ENCODE peak calls at places on chromosomes 2 and 18, in seven cellular contexts. S is HCT116, O is endothelial cell of umbilical vein, V is K562, G is GM12878, I is H1, W is HepG2. T is an unnamed sample.

GRCh38 chr2:229856416-229856815 is 65.4 kb downstream of the TRIP12 start:
- DNase-seq in G (no peak), W (no peak), S (no peak), V (no peak), O (no peak), I (no peak), T (no peak)

GRCh38 chr2:159677654-159678053 is 34.7 kb upstream of the MARCHF7 start:
- DNase-seq in G (no peak), I (no peak), V (no peak), O (peak), S (no peak), W (peak), T (peak)

GRCh38 chr18:63166142-63166541 is 153.4 kb downstream of the BCL2 start:
- DNase-seq in I (no peak), O (no peak), W (no peak), V (no peak), G (no peak), S (no peak), T (no peak)

GRCh38 chr2:1972948-1973347 is 228.6 kb upstream of the PXDN start:
- DNase-seq in W (no peak), O (no peak), G (no peak), S (no peak), I (no peak), V (no peak), T (no peak)

GRCh38 chr2:70957838-70958237 is 20.6 kb upstream of the ANKRD53 start:
- DNase-seq in S (no peak), O (no peak), W (no peak), G (no peak), V (no peak), I (no peak), T (no peak)

GRCh38 chr2:214203199-214203598 is 207.7 kb upstream of the VWC2L start:
- DNase-seq in V (no peak), G (no peak), S (no peak), O (no peak), I (no peak), W (no peak), T (no peak)

GRCh38 chr18:56171854-56172253 is 466.5 kb downstream of the TXNL1 start:
- DNase-seq in S (no peak), W (no peak), I (no peak), O (no peak), G (no peak), V (no peak), T (no peak)

GRCh38 chr2:85428343-85428881 is 9.9 kb downstream of the SH2D6 start:
- DNase-seq in G (no peak), S (no peak), W (no peak), O (no peak), V (no peak), I (no peak), T (no peak)

GRCh38 chr18:61998335-61998734 is 105.5 kb upstream of the RNF152 start:
- DNase-seq in I (no peak), S (no peak), W (no peak), O (peak), V (no peak), G (no peak), T (no peak)

GRCh38 chr2:101658387-101658786 is 39.1 kb upstream of the MAP4K4 start:
- DNase-seq in O (peak), I (no peak), W (no peak), S (no peak), G (no peak), V (no peak), T (no peak)

GRCh38 chr18:45409971-45410370 is 205.3 kb upstream of the SLC14A2 start:
- DNase-seq in G (no peak), W (no peak), O (no peak), I (no peak), S (no peak), V (no peak), T (no peak)

GRCh38 chr2:198757069-198757468 is 700.7 kb downstream of the SATB2 start:
- DNase-seq in O (no peak), G (no peak), S (no peak), W (no peak), I (no peak), V (no peak), T (no peak)

GRCh38 chr2:30282721-30283120 is 51.4 kb downstream of the LBH start:
- DNase-seq in W (no peak), I (no peak), S (no peak), V (no peak), G (no peak), O (no peak), T (no peak)

GRCh38 chr18:24398515-24398914 is 891 bp upstream of the OSBPL1A start:
- DNase-seq in I (no peak), S (peak), O (no peak), G (no peak), W (no peak), V (no peak), T (no peak)

GRCh38 chr2:202780514-202781021 is 91.0 kb downstream of the ICA1L start:
- DNase-seq in S (peak), V (no peak), O (peak), G (peak), W (no peak), I (no peak), T (no peak)

GRCh38 chr2:176157499-176158305 is 595 bp downstream of the HOXD3 start:
- DNase-seq in I (no peak), W (no peak), V (no peak), G (no peak), S (no peak), O (peak), T (no peak)

GRCh38 chr2:191936882-191937405 is 90.1 kb upstream of the CAVIN2 start:
- DNase-seq in W (no peak), I (no peak), S (no peak), V (no peak), O (no peak), G (no peak), T (no peak)

GRCh38 chr18:59893971-59894370 is 5.8 kb upstream of the PMAIP1 start:
- DNase-seq in W (no peak), I (no peak), O (no peak), V (no peak), G (no peak), S (no peak), T (no peak)

GRCh38 chr2:191169456-191170300 is 18.9 kb upstream of the STAT4 start:
- DNase-seq in G (no peak), V (no peak), I (no peak), S (no peak), O (no peak), W (no peak), T (no peak)

GRCh38 chr2:235924675-235925063 is 243.5 kb downstream of the GBX2 start:
- DNase-seq in G (peak), W (peak), I (no peak), S (no peak), V (no peak), O (no peak), T (no peak)

GRCh38 chr2:124804014-124804940 is 779.2 kb downstream of the CNTNAP5 start:
- DNase-seq in O (no peak), W (peak), V (peak), I (no peak), G (peak), S (peak), T (no peak)

GRCh38 chr2:240398711-240399267 is 36.7 kb upstream of the GPC1 start:
- DNase-seq in I (no peak), V (no peak), W (no peak), S (no peak), O (no peak), G (no peak), T (no peak)

GRCh38 chr2:195985731-195986130 is 82.9 kb downstream of the DNAH7 start:
- DNase-seq in W (no peak), O (no peak), S (no peak), G (no peak), I (no peak), V (no peak), T (no peak)

GRCh38 chr2:242059566-242059965 is 190.0 kb downstream of the RTP5 start:
- DNase-seq in G (no peak), S (no peak), O (no peak), V (no peak), W (no peak), I (no peak), T (no peak)

GRCh38 chr2:10770956-10771750 is 41.4 kb downstream of the PDIA6 start:
- DNase-seq in S (no peak), V (no peak), O (no peak), G (no peak), I (no peak), W (no peak), T (no peak)

GRCh38 chr2:231222318-231223000 is 24.0 kb downstream of the ARMC9 start:
- DNase-seq in G (peak), O (peak), V (no peak), W (no peak), I (no peak), S (no peak), T (no peak)

GRCh38 chr2:237118025-237118424 is 32.3 kb downstream of the COPS8 start:
- DNase-seq in O (no peak), V (no peak), S (no peak), G (no peak), W (no peak), I (no peak), T (no peak)

GRCh38 chr2:155309483-155309882 is 611.0 kb downstream of the KCNJ3 start:
- DNase-seq in I (no peak), S (no peak), G (no peak), W (no peak), V (no peak), O (no peak), T (no peak)

GRCh38 chr2:16763493-16763899 is 97.9 kb upstream of the CYRIA start:
- DNase-seq in G (no peak), V (no peak), I (no peak), S (no peak), W (no peak), O (no peak), T (no peak)

GRCh38 chr2:198873771-198874501 is 583.8 kb downstream of the SATB2 start:
- DNase-seq in G (no peak), S (no peak), W (no peak), O (no peak), I (no peak), V (no peak), T (no peak)

GRCh38 chr2:134599236-134599635 is 119.6 kb downstream of the TMEM163 start:
- DNase-seq in V (no peak), I (no peak), G (no peak), W (no peak), S (no peak), O (no peak), T (no peak)

GRCh38 chr18:58381676-58382411 is 247.0 kb downstream of the ALPK2 start:
- DNase-seq in S (no peak), I (no peak), V (no peak), W (no peak), O (no peak), G (no peak), T (no peak)

GRCh38 chr18:48775372-48776160 is 175.2 kb downstream of the SMAD7 start:
- DNase-seq in I (no peak), W (no peak), S (no peak), V (no peak), O (no peak), G (no peak), T (no peak)

GRCh38 chr18:54883816-54884604 is 55.7 kb downstream of the RAB27B start:
- DNase-seq in G (no peak), I (no peak), S (no peak), V (no peak), O (no peak), W (no peak), T (peak)

GRCh38 chr2:128362889-128363228 is 44.2 kb upstream of the HS6ST1 start:
- DNase-seq in I (peak), O (no peak), W (no peak), S (no peak), G (no peak), V (no peak), T (peak)

GRCh38 chr2:63843093-63843492 is 1.4 kb downstream of the UGP2 start:
- DNase-seq in V (no peak), O (no peak), I (no peak), G (no peak), W (no peak), S (no peak), T (no peak)

GRCh38 chr2:63845866-63846265 is 4.2 kb downstream of the UGP2 start:
- DNase-seq in S (no peak), W (no peak), G (no peak), V (no peak), I (no peak), O (no peak), T (no peak)

GRCh38 chr2:63842149-63843061 is 709 bp downstream of the UGP2 start:
- DNase-seq in W (peak), I (no peak), G (no peak), S (no peak), V (peak), O (peak), T (no peak)

GRCh38 chr2:63844616-63845015 is 2.9 kb downstream of the UGP2 start:
- DNase-seq in V (no peak), G (no peak), W (no peak), S (no peak), O (no peak), I (no peak), T (no peak)

DNA sequence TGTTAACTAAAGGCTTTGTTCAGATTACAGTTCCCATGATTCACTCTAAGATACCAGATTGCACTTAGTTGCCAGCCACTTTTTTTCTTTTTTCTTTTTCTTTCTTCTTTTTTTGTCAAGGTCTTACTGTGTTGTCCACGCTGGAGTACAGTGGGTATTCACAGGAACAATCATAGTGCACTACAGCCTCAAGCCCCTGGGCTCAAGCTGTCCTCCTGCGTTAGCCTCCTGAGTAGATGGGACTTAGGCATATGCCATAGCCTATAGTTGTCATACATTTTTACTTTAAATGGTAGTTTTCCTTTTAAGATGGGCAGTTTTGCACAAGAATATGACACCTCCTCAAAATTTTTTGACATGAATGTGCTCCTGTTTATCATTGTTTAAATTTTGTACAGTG is 2.1 kb downstream of the UGP2 start:
- DNase-seq in S (no peak), G (no peak), V (no peak), I (no peak), W (no peak), O (no peak), T (no peak)
- H3K27ac ChIP-seq in S (no peak), G (no peak), V (no peak), I (no peak), W (no peak), O (no peak), T (no peak)

GRCh38 chr2:207240649-207241048 is 74.9 kb upstream of the KLF7 start:
- DNase-seq in I (no peak), V (no peak), O (no peak), W (no peak), G (no peak), S (no peak), T (no peak)

GRCh38 chr2:207239754-207240494 is 74.2 kb upstream of the KLF7 start:
- DNase-seq in V (no peak), S (no peak), I (no peak), G (no peak), W (no peak), O (no peak), T (no peak)

GRCh38 chr2:207241198-207241597 is 75.5 kb upstream of the KLF7 start:
- DNase-seq in O (no peak), W (no peak), G (no peak), S (no peak), I (no peak), V (no peak), T (no peak)

GRCh38 chr2:207236156-207236935 is 70.6 kb upstream of the KLF7 start:
- DNase-seq in W (no peak), S (no peak), G (no peak), I (no peak), O (peak), V (no peak), T (no peak)

GRCh38 chr2:207239222-207239674 is 73.5 kb upstream of the KLF7 start:
- DNase-seq in S (no peak), G (no peak), V (peak), I (no peak), O (peak), W (no peak), T (no peak)
- TF ChIP-seq POLR2AphosphoS5 in S (no peak), G (no peak), V (no peak), I (no peak), O (no peak), W (no peak), T (no peak)

GRCh38 chr2:215530191-215530968 is 94.5 kb upstream of the FN1 start:
- DNase-seq in I (no peak), O (peak), S (no peak), W (no peak), V (no peak), G (no peak), T (no peak)

GRCh38 chr2:215529271-215529670 is 93.4 kb upstream of the FN1 start:
- DNase-seq in I (no peak), S (no peak), W (peak), V (no peak), G (no peak), O (peak), T (no peak)

GRCh38 chr2:215531284-215531683 is 95.4 kb upstream of the FN1 start:
- DNase-seq in V (no peak), O (peak), I (no peak), G (no peak), S (no peak), W (no peak), T (no peak)

GRCh38 chr2:215527738-215528137 is 91.9 kb upstream of the FN1 start:
- DNase-seq in W (no peak), O (no peak), G (no peak), I (no peak), V (no peak), S (no peak), T (no peak)

DNA sequence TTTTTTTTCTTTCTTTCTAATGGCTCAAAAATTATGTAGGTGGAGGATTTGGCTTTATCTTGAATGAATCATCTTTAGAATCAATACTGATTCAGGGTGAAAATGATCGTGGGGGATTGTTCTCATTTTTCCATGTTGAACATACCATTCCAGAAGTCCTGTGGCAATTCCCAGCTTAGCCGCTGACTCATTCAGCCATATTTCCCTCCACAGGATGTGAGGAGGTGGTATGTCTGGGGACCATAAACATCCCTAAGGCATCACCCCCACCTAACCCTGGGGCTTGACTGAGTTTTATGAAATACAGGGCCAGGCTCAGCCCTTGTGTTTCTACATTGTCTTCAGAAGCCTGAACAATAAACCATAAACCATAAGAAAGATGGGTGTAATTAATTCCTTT is 92.7 kb upstream of the FN1 start:
- DNase-seq in V (no peak), W (peak), I (no peak), S (no peak), G (no peak), O (peak), T (no peak)
- H3K9ac ChIP-seq in V (no peak), W (no peak), I (no peak), S (no peak), G (no peak), O (peak), T (no peak)

GRCh38 chr2:37376421-37377186 is 32.2 kb downstream of the QPCT start:
- DNase-seq in V (no peak), S (peak), W (no peak), G (peak), O (no peak), I (no peak), T (no peak)
- H3K27ac ChIP-seq in V (no peak), S (no peak), W (no peak), G (peak), O (no peak), I (no peak), T (no peak)

DNA sequence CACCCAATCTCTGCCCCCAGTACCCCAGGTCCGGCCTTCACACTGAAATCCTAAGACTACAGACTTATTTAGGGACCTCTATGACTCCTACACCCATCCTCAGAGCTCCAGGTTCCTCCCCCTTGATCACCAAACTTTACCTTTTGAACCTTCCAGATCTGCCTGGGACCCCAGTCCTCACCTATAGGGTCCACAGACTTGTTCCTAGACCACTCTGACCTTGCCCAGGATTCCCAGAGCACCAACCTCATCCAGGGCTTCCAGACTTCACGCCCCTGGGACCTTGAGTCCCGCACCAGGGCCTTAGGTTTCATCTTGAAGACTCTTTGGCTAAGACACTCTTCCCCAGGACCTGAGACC is 462 bp downstream of the CHCHD5 start:
- DNase-seq in I (no peak), W (no peak), V (no peak), O (no peak), G (no peak), S (no peak), T (no peak)
- TF ChIP-seq POLR2AphosphoS5 in I (no peak), W (peak), V (no peak), O (no peak), G (no peak), S (peak), T (no peak)

GRCh38 chr2:221572180-221572820 is at the start of gene EPHA4:
- DNase-seq in S (peak), I (no peak), V (peak), G (no peak), O (peak), W (no peak), T (peak)

GRCh38 chr2:221571108-221571390 is 1.1 kb downstream of the EPHA4 start:
- DNase-seq in I (no peak), O (peak), W (no peak), V (no peak), G (no peak), S (no peak), T (no peak)

GRCh38 chr2:221570321-221571107 is 1.6 kb downstream of the EPHA4 start:
- DNase-seq in S (no peak), I (no peak), G (no peak), W (no peak), O (peak), V (no peak), T (no peak)

GRCh38 chr2:221572821-221573429 is 821 bp upstream of the EPHA4 start:
- DNase-seq in O (peak), G (no peak), I (no peak), S (no peak), W (no peak), V (no peak), T (no peak)

DNA sequence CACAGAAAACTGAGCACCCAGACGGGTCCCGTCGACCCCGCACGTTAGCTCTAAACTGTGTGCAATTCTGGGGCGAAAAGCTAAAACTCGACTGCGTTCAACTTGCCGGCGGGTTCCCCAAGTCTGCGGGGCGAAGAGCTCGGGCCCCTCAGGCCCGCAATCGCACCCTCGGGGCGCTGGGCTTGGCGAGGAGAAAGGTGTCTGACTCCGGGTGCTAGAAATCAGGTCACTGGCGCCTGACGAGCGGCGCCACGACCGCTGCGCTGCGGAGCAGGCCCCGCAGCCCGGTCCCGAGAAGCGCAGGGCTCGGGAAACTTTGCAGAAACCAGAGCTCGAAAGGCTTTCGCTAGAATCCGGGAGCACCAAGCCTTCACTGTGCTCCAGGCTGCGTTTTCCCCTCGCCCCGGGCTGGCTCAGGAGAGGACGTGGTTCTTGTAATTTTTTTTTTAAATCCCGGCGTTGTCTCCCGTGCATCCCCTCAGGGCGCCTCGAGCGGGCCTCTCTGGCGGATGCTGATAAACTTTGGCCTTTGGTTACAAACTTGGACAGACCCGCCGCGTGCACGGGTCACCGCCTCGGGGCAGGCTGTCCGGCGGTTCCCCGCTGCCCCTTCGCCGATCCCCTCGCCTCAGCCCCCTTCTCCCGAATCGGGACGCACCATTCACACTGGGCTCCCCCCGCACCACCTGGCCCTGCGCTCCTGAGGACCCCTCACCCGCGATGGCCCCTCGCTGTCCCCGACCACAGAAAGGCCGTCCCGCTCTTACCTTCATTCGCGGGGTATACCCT is 519 bp downstream of the EPHA4 start:
- DNase-seq in S (no peak), I (no peak), W (no peak), V (no peak), G (no peak), O (peak), T (no peak)
- H3K9ac ChIP-seq in S (peak), I (peak), W (no peak), V (no peak), G (peak), O (peak), T (peak)

GRCh38 chr2:120222186-120223033 is 790 bp downstream of the TMEM185B start:
- DNase-seq in W (no peak), I (no peak), V (no peak), O (no peak), G (no peak), S (no peak), T (no peak)
- H3K27ac ChIP-seq in W (no peak), I (peak), V (peak), O (peak), G (peak), S (peak), T (no peak)